ENCODE peak calls at places on chromosomes 7 and 10, in eight cellular contexts. E is DMS79 treated with DMSO at 0.1 percent for 48 hours, V is ELR, H is AML-193, J is amniotic epithelial cell, W is GM12878, A is T follicular helper cell, R is iris pigment epithelial cell. Q is an unnamed sample.

GRCh38 chr10:87915989-87916388 is 52.6 kb downstream of the PTEN start:
- DNase-seq in E (no peak), V (peak; percentile 45), H (no peak), J (peak; percentile 54), W (no peak), A (no peak), R (peak; percentile 46), Q (peak; percentile 72)

GRCh38 chr7:112422842-112423496 is 27.3 kb upstream of the IFRD1 start:
- DNase-seq in E (peak; percentile 13), V (peak; percentile 98), H (peak; percentile 53), J (peak; percentile 92), W (no peak), A (no peak), R (peak; percentile 94), Q (peak; percentile 99)

GRCh38 chr7:98553666-98554065 is 63.4 kb upstream of the NPTX2 start:
- DNase-seq in E (no peak), V (no peak), H (no peak), J (no peak), W (no peak), A (no peak), R (no peak), Q (no peak)

GRCh38 chr7:142646274-142646895 is 102.9 kb upstream of the PRSS1 start:
- DNase-seq in E (no peak), V (no peak), H (peak; percentile 40), J (no peak), W (no peak), A (no peak), R (no peak), Q (no peak)

GRCh38 chr10:102710604-102711003 is 3.6 kb downstream of the ARL3 start:
- DNase-seq in E (no peak), V (peak; percentile 91), H (no peak), J (peak; percentile 89), W (no peak), A (no peak), R (peak; percentile 88), Q (peak; percentile 37)

GRCh38 chr7:158563051-158563450 is 24.6 kb downstream of the PTPRN2 start:
- DNase-seq in E (no peak), V (no peak), H (no peak), J (no peak), W (no peak), A (no peak), R (no peak), Q (no peak)

GRCh38 chr7:542935-543789 is 23.5 kb upstream of the PDGFA start:
- DNase-seq in E (no peak), V (peak; percentile 99), H (no peak), J (peak; percentile 96), W (no peak), A (no peak), R (peak; percentile 85), Q (peak; percentile 92)

GRCh38 chr7:102125127-102125561 is 161.5 kb upstream of the SH2B2 start:
- DNase-seq in E (peak; percentile 33), V (peak; percentile 88), H (no peak), J (peak; percentile 88), W (peak; percentile 51), A (no peak), R (peak; percentile 95), Q (peak; percentile 87)

GRCh38 chr10:27514243-27514642 is 10.1 kb downstream of the RAB18 start:
- DNase-seq in E (no peak), V (no peak), H (no peak), J (no peak), W (no peak), A (no peak), R (no peak), Q (no peak)

Q was measured in renal cortical epithelial cell.